ENCODE peak calls at places on chromosome 4, in seven cellular contexts. One of them, this sample, is unnamed.
A peak's percentile ranks its signal among the peaks of the same experiment; 100 is the strongest.

GRCh38 chr4:176839656-176840055 is 46.9 kb upstream of the VEGFC start:
- DNase-seq in heart left ventricle: no peak
- DNase-seq in tibial artery: no peak
- DNase-seq in HCT116: no peak
- DNase-seq in CD8-positive, alpha-beta T cell: no peak
- DNase-seq in mucosa of descending colon: no peak
- DNase-seq in cardiac muscle cell: no peak
- DNase-seq in this sample: no peak

GRCh38 chr4:159455675-159456235 is 352.9 kb downstream of the RAPGEF2 start:
- DNase-seq in tibial artery: no peak
- DNase-seq in cardiac muscle cell: peak; percentile 57
- DNase-seq in mucosa of descending colon: peak; percentile 38
- DNase-seq in heart left ventricle: no peak
- DNase-seq in HCT116: peak; percentile 31
- DNase-seq in CD8-positive, alpha-beta T cell: no peak
- DNase-seq in this sample: peak; percentile 45

GRCh38 chr4:29277381-29277780 is 1442.8 kb upstream of the PCDH7 start:
- DNase-seq in CD8-positive, alpha-beta T cell: no peak
- DNase-seq in tibial artery: no peak
- DNase-seq in mucosa of descending colon: no peak
- DNase-seq in HCT116: peak; percentile 26
- DNase-seq in cardiac muscle cell: no peak
- DNase-seq in heart left ventricle: no peak
- DNase-seq in this sample: no peak

GRCh38 chr4:168942985-168943384 is 67.1 kb downstream of the CBR4 start:
- DNase-seq in mucosa of descending colon: no peak
- DNase-seq in HCT116: peak; percentile 15
- DNase-seq in heart left ventricle: no peak
- DNase-seq in cardiac muscle cell: no peak
- DNase-seq in CD8-positive, alpha-beta T cell: no peak
- DNase-seq in tibial artery: no peak
- DNase-seq in this sample: no peak

GRCh38 chr4:106704253-106704870 is 331.8 kb downstream of the DKK2 start:
- DNase-seq in cardiac muscle cell: no peak
- DNase-seq in tibial artery: no peak
- DNase-seq in heart left ventricle: no peak
- DNase-seq in mucosa of descending colon: no peak
- DNase-seq in CD8-positive, alpha-beta T cell: no peak
- DNase-seq in HCT116: no peak
- DNase-seq in this sample: no peak

GRCh38 chr4:37562592-37562991 is 123.6 kb downstream of the RELL1 start:
- DNase-seq in tibial artery: no peak
- DNase-seq in cardiac muscle cell: no peak
- DNase-seq in CD8-positive, alpha-beta T cell: no peak
- DNase-seq in mucosa of descending colon: no peak
- DNase-seq in heart left ventricle: no peak
- DNase-seq in HCT116: no peak
- DNase-seq in this sample: no peak

GRCh38 chr4:11429646-11430045 is 952 bp upstream of the HS3ST1 start:
- DNase-seq in HCT116: no peak
- DNase-seq in mucosa of descending colon: peak; percentile 58
- DNase-seq in CD8-positive, alpha-beta T cell: no peak
- DNase-seq in tibial artery: no peak
- DNase-seq in heart left ventricle: no peak
- DNase-seq in cardiac muscle cell: no peak
- DNase-seq in this sample: no peak

GRCh38 chr4:122873146-122873545 is 46.5 kb downstream of the FGF2 start:
- DNase-seq in CD8-positive, alpha-beta T cell: no peak
- DNase-seq in mucosa of descending colon: no peak
- DNase-seq in tibial artery: no peak
- DNase-seq in cardiac muscle cell: no peak
- DNase-seq in HCT116: no peak
- DNase-seq in heart left ventricle: no peak
- DNase-seq in this sample: no peak

GRCh38 chr4:102612824-102613366 is 111.7 kb downstream of the NFKB1 start:
- DNase-seq in cardiac muscle cell: no peak
- DNase-seq in heart left ventricle: no peak
- DNase-seq in tibial artery: no peak
- DNase-seq in CD8-positive, alpha-beta T cell: peak; percentile 76
- DNase-seq in HCT116: no peak
- DNase-seq in mucosa of descending colon: no peak
- DNase-seq in this sample: no peak

GRCh38 chr4:54228064-54228527 is 997 bp upstream of the PDGFRA start:
- DNase-seq in mucosa of descending colon: peak; percentile 70
- DNase-seq in tibial artery: peak; percentile 75
- DNase-seq in CD8-positive, alpha-beta T cell: no peak
- DNase-seq in heart left ventricle: peak; percentile 77
- DNase-seq in cardiac muscle cell: peak; percentile 92
- DNase-seq in HCT116: no peak
- DNase-seq in this sample: peak; percentile 90
- H3K4me3 ChIP-seq in mucosa of descending colon: no peak overlapping the region
- H3K4me3 ChIP-seq in tibial artery: peak overlapping the region; percentile 58
- H3K4me3 ChIP-seq in CD8-positive, alpha-beta T cell: peak overlapping the region; percentile 37
- H3K4me3 ChIP-seq in heart left ventricle: peak overlapping the region; percentile 50
- H3K4me3 ChIP-seq in cardiac muscle cell: peak overlapping the region; percentile 64
- H3K4me3 ChIP-seq in HCT116: peak overlapping the region; percentile 51
- H3K4me3 ChIP-seq in this sample: peak overlapping the region; percentile 64

GRCh38 chr4:6633091-6633906 is 7.2 kb upstream of the MRFAP1 start:
- DNase-seq in mucosa of descending colon: no peak
- DNase-seq in HCT116: no peak
- DNase-seq in cardiac muscle cell: no peak
- DNase-seq in heart left ventricle: no peak
- DNase-seq in tibial artery: no peak
- DNase-seq in CD8-positive, alpha-beta T cell: no peak
- DNase-seq in this sample: peak; percentile 54
- H3K4me1 ChIP-seq in mucosa of descending colon: no peaks in the 10 kb centered on the region
- H3K4me1 ChIP-seq in HCT116: no peaks in the 10 kb centered on the region
- H3K4me1 ChIP-seq in cardiac muscle cell: no peaks in the 10 kb centered on the region
- H3K4me1 ChIP-seq in heart left ventricle: no peaks in the 10 kb centered on the region
- H3K4me1 ChIP-seq in tibial artery: no peaks in the 10 kb centered on the region
- H3K4me1 ChIP-seq in CD8-positive, alpha-beta T cell: no peaks in the 10 kb centered on the region
- H3K4me1 ChIP-seq in this sample: peaks cover 6% of the 10 kb centered on the region

DNA sequence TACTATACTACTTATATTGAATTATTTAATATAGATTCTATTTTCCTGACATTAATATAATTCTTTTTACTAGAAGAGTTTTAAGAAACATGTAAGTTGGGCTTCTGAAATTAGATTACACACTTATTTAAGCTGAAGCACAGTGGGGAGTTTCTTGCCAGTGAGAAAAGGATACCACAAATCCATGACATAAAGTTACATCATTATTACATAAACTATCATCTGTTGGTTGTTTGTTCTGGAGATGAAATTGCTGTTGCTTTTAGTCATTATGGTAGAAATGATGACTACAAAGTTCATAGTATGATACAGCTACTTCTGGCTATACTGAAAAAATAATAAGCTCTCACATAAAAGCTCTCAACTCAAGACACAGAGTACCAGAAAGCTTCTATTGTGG is 880.4 kb downstream of the PCDH18 start:
- DNase-seq in HCT116: no peak
- DNase-seq in heart left ventricle: no peak
- DNase-seq in cardiac muscle cell: no peak
- DNase-seq in mucosa of descending colon: no peak
- DNase-seq in tibial artery: no peak
- DNase-seq in CD8-positive, alpha-beta T cell: no peak
- DNase-seq in this sample: no peak
- H3K36me3 ChIP-seq in HCT116: no peaks in the 10 kb centered on the region
- H3K36me3 ChIP-seq in heart left ventricle: no peaks in the 10 kb centered on the region
- H3K36me3 ChIP-seq in cardiac muscle cell: no peaks in the 10 kb centered on the region
- H3K36me3 ChIP-seq in mucosa of descending colon: no peaks in the 10 kb centered on the region
- H3K36me3 ChIP-seq in tibial artery: no peaks in the 10 kb centered on the region
- H3K36me3 ChIP-seq in CD8-positive, alpha-beta T cell: no peaks in the 10 kb centered on the region
- H3K36me3 ChIP-seq in this sample: no peaks in the 10 kb centered on the region

GRCh38 chr4:118350961-118351360 is 1.8 kb downstream of the PRSS12 start:
- DNase-seq in mucosa of descending colon: no peak
- DNase-seq in cardiac muscle cell: no peak
- DNase-seq in heart left ventricle: no peak
- DNase-seq in tibial artery: no peak
- DNase-seq in CD8-positive, alpha-beta T cell: no peak
- DNase-seq in HCT116: no peak
- DNase-seq in this sample: no peak

GRCh38 chr4:118351851-118352827 is 664 bp downstream of the PRSS12 start:
- DNase-seq in mucosa of descending colon: peak; percentile 81
- DNase-seq in cardiac muscle cell: peak; percentile 45
- DNase-seq in tibial artery: no peak
- DNase-seq in heart left ventricle: no peak
- DNase-seq in CD8-positive, alpha-beta T cell: peak; percentile 21
- DNase-seq in HCT116: peak; percentile 48
- DNase-seq in this sample: peak; percentile 45

GRCh38 chr4:118352843-118353373 is at the start of gene PRSS12:
- DNase-seq in mucosa of descending colon: peak; percentile 86
- DNase-seq in cardiac muscle cell: peak; percentile 76
- DNase-seq in CD8-positive, alpha-beta T cell: peak; percentile 29
- DNase-seq in tibial artery: no peak
- DNase-seq in HCT116: peak; percentile 57
- DNase-seq in heart left ventricle: peak; percentile 54
- DNase-seq in this sample: peak; percentile 60

GRCh38 chr4:118354913-118355312 is 2.1 kb upstream of the PRSS12 start:
- DNase-seq in cardiac muscle cell: no peak
- DNase-seq in HCT116: no peak
- DNase-seq in heart left ventricle: no peak
- DNase-seq in CD8-positive, alpha-beta T cell: no peak
- DNase-seq in tibial artery: no peak
- DNase-seq in mucosa of descending colon: no peak
- DNase-seq in this sample: no peak

GRCh38 chr4:118353452-118353851 is 649 bp upstream of the PRSS12 start:
- DNase-seq in tibial artery: no peak
- DNase-seq in CD8-positive, alpha-beta T cell: no peak
- DNase-seq in HCT116: no peak
- DNase-seq in mucosa of descending colon: no peak
- DNase-seq in heart left ventricle: no peak
- DNase-seq in cardiac muscle cell: no peak
- DNase-seq in this sample: no peak
- H3K4me3 ChIP-seq in tibial artery: no peak overlapping the region
- H3K4me3 ChIP-seq in CD8-positive, alpha-beta T cell: peak overlapping the region; percentile 35
- H3K4me3 ChIP-seq in HCT116: peak overlapping the region; percentile 75
- H3K4me3 ChIP-seq in mucosa of descending colon: no peak overlapping the region
- H3K4me3 ChIP-seq in heart left ventricle: no peak overlapping the region
- H3K4me3 ChIP-seq in cardiac muscle cell: no peak overlapping the region
- H3K4me3 ChIP-seq in this sample: no peak overlapping the region

GRCh38 chr4:128831526-128832252 is 22.2 kb downstream of the JADE1 start:
- DNase-seq in cardiac muscle cell: no peak
- DNase-seq in tibial artery: no peak
- DNase-seq in heart left ventricle: no peak
- DNase-seq in mucosa of descending colon: no peak
- DNase-seq in CD8-positive, alpha-beta T cell: no peak
- DNase-seq in HCT116: no peak
- DNase-seq in this sample: peak; percentile 40
- H3K4me1 ChIP-seq in cardiac muscle cell: no peaks in the 10 kb centered on the region
- H3K4me1 ChIP-seq in tibial artery: peaks cover 49% of the 10 kb centered on the region
- H3K4me1 ChIP-seq in heart left ventricle: peaks cover 68% of the 10 kb centered on the region
- H3K4me1 ChIP-seq in mucosa of descending colon: peaks cover 18% of the 10 kb centered on the region
- H3K4me1 ChIP-seq in CD8-positive, alpha-beta T cell: peaks cover 11% of the 10 kb centered on the region
- H3K4me1 ChIP-seq in HCT116: no peaks in the 10 kb centered on the region
- H3K4me1 ChIP-seq in this sample: peaks cover 22% of the 10 kb centered on the region

DNA sequence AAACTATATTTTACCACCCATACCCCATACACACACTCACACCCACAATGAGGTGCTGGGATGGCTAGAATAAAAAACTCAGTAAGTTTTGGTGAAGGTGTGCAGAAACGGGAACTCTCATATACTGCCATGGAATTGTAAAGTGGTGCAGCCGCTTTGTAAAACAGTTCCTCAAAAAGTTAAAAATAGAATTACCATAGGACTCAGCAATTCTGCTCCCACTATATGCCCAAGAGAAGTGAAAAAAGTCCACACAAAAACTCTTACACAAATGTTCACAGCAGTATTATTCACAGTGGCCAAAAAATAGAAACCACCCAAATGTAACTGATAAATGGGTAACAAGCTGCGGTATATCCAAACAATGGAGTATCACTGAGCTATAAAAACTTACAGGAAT is 6.5 kb downstream of the CENPU start:
- DNase-seq in mucosa of descending colon: no peak
- DNase-seq in heart left ventricle: no peak
- DNase-seq in CD8-positive, alpha-beta T cell: no peak
- DNase-seq in HCT116: no peak
- DNase-seq in cardiac muscle cell: no peak
- DNase-seq in tibial artery: no peak
- DNase-seq in this sample: no peak
- H3K36me3 ChIP-seq in mucosa of descending colon: no peaks in the 10 kb centered on the region
- H3K36me3 ChIP-seq in heart left ventricle: no peaks in the 10 kb centered on the region
- H3K36me3 ChIP-seq in CD8-positive, alpha-beta T cell: no peaks in the 10 kb centered on the region
- H3K36me3 ChIP-seq in HCT116: peaks cover 8% of the 10 kb centered on the region
- H3K36me3 ChIP-seq in cardiac muscle cell: no peaks in the 10 kb centered on the region
- H3K36me3 ChIP-seq in tibial artery: no peaks in the 10 kb centered on the region
- H3K36me3 ChIP-seq in this sample: no peaks in the 10 kb centered on the region

GRCh38 chr4:8440491-8441311 is at the start of the genes ACOX3 and TRMT44:
- DNase-seq in cardiac muscle cell: peak; percentile 88
- DNase-seq in HCT116: peak; percentile 78
- DNase-seq in heart left ventricle: peak; percentile 93
- DNase-seq in mucosa of descending colon: peak; percentile 98
- DNase-seq in CD8-positive, alpha-beta T cell: peak; percentile 90
- DNase-seq in tibial artery: peak; percentile 91
- DNase-seq in this sample: peak; percentile 90

GRCh38 chr4:8439914-8440490 is 521 bp downstream of the ACOX3 start:
- DNase-seq in tibial artery: peak; percentile 33
- DNase-seq in cardiac muscle cell: no peak
- DNase-seq in CD8-positive, alpha-beta T cell: peak; percentile 37
- DNase-seq in mucosa of descending colon: no peak
- DNase-seq in HCT116: no peak
- DNase-seq in heart left ventricle: no peak
- DNase-seq in this sample: no peak

GRCh38 chr4:8443801-8444200 is 3.2 kb downstream of the TRMT44 start:
- DNase-seq in HCT116: no peak
- DNase-seq in heart left ventricle: no peak
- DNase-seq in mucosa of descending colon: no peak
- DNase-seq in tibial artery: no peak
- DNase-seq in cardiac muscle cell: no peak
- DNase-seq in CD8-positive, alpha-beta T cell: no peak
- DNase-seq in this sample: no peak

GRCh38 chr4:8441499-8442091 is 1.0 kb downstream of the TRMT44 start:
- DNase-seq in mucosa of descending colon: no peak
- DNase-seq in cardiac muscle cell: no peak
- DNase-seq in tibial artery: no peak
- DNase-seq in CD8-positive, alpha-beta T cell: no peak
- DNase-seq in HCT116: no peak
- DNase-seq in heart left ventricle: no peak
- DNase-seq in this sample: no peak

DNA sequence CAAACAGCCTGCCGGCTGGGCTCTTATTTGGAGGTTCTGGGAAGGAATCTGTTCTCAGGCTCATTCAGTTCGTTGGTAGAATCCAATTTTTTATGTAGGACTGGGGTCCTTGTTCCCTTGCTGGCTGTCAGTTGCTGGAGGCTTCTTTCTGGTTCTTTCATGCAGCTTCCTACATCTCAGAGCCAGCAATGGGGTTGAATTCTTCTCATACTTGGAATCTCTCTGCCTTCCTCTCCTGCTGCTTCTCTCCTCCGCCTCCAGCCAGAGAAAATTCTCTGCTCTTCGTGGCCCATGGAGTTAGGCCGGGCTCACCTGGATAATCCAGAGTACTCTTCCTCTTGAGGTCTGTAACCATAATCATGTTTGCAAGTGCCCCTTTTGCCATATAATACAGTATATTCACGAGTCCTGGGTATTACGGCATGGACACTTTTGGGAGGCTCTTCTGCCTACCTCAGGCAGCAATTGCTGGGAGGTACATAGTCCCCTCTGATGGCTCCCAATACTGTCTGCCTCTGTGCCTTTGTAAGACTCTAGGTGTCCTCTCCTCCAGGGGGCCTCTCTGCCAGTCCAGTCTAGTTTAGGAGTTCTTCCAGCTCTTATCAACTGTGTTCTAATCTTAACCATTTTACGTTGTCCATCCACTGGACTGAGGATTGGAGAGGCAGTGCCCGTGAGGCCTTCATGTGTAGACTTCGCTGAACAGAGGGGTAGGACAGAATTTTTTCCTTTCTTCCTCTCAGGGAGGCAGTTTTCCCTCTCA is 2.2 kb downstream of the TRMT44 start:
- DNase-seq in heart left ventricle: no peak
- DNase-seq in tibial artery: no peak
- DNase-seq in HCT116: no peak
- DNase-seq in cardiac muscle cell: no peak
- DNase-seq in CD8-positive, alpha-beta T cell: no peak
- DNase-seq in mucosa of descending colon: no peak
- DNase-seq in this sample: no peak
- H3K4me3 ChIP-seq in heart left ventricle: no peak overlapping the region
- H3K4me3 ChIP-seq in tibial artery: no peak overlapping the region
- H3K4me3 ChIP-seq in HCT116: no peak overlapping the region
- H3K4me3 ChIP-seq in cardiac muscle cell: peak overlapping the region; percentile 95
- H3K4me3 ChIP-seq in CD8-positive, alpha-beta T cell: peak overlapping the region; percentile 98
- H3K4me3 ChIP-seq in mucosa of descending colon: no peak overlapping the region
- H3K4me3 ChIP-seq in this sample: no peak overlapping the region

This sample was measured in Caco-2.